ENCODE peak calls at places on chromosome 16, in four cellular contexts. A is transverse colon, B is HCEC 1CT, M is heart right ventricle. K is an unnamed sample.
A peak's percentile ranks its signal among the peaks of the same experiment; 100 is the strongest.

GRCh38 chr16:24525970-24526559 is 13.3 kb upstream of the RBBP6 start:
- DNase-seq in M (no peak), A (no peak), B (no peak), K (no peak)

GRCh38 chr16:9279661-9280060 is 188.2 kb downstream of the HAPSTR1 start:
- DNase-seq in A (no peak), M (no peak), B (no peak), K (no peak)

GRCh38 chr16:2530629-2531318 is 434 bp downstream of the CEMP1 start:
- DNase-seq in B (no peak), M (no peak), A (no peak), K (peak; percentile 88)

GRCh38 chr16:10121496-10121895 is 60.7 kb downstream of the GRIN2A start:
- DNase-seq in B (no peak), M (no peak), A (no peak), K (no peak)

GRCh38 chr16:2357331-2357730 is 16.8 kb upstream of the ABCA3 start:
- DNase-seq in A (no peak), M (no peak), B (no peak), K (no peak)

GRCh38 chr16:16029431-16030011 is 80.1 kb downstream of the ABCC1 start:
- DNase-seq in M (no peak), B (peak; percentile 27), A (no peak), K (no peak)

GRCh38 chr16:87960851-87961250 is 9.6 kb downstream of the BANP start:
- DNase-seq in B (no peak), A (no peak), M (no peak), K (no peak)

GRCh38 chr16:35636831-35637230 is 2177.4 kb downstream of the TP53TG3F start:
- DNase-seq in B (no peak), M (no peak), A (no peak), K (no peak)

GRCh38 chr16:72262711-72263110 is 90.8 kb upstream of the PMFBP1 start:
- DNase-seq in B (no peak), M (no peak), A (no peak), K (no peak)

GRCh38 chr16:50839356-50839755 is 97.5 kb downstream of the CYLD start:
- DNase-seq in B (no peak), A (no peak), M (no peak), K (no peak)

GRCh38 chr16:21638573-21638975 is 13.8 kb downstream of the IGSF6 start:
- DNase-seq in M (no peak), B (peak; percentile 86), A (no peak), K (no peak)

GRCh38 chr16:50254072-50254471 is 12.3 kb upstream of the ADCY7 start:
- DNase-seq in B (no peak), M (no peak), A (no peak), K (peak; percentile 56)

GRCh38 chr16:67349172-67349571 is 22.6 kb downstream of the LRRC36 start:
- DNase-seq in B (peak; percentile 37), M (no peak), A (no peak), K (no peak)

GRCh38 chr16:4597174-4597573 is 17.5 kb downstream of the UBALD1 start:
- DNase-seq in M (no peak), A (no peak), B (no peak), K (no peak)

GRCh38 chr16:28990375-28991040 is 5.7 kb downstream of the LAT start:
- DNase-seq in B (no peak), M (no peak), A (no peak), K (no peak)

GRCh38 chr16:84294196-84295142 is at the start of gene WFDC1:
- DNase-seq in A (no peak), M (no peak), B (no peak), K (peak; percentile 81)

GRCh38 chr16:4656695-4657686 is 32.4 kb downstream of the MGRN1 start:
- DNase-seq in B (no peak), A (no peak), M (no peak), K (no peak)

GRCh38 chr16:57750796-57751538 is 15.4 kb downstream of the KATNB1 start:
- DNase-seq in B (no peak), A (no peak), M (no peak), K (no peak)

GRCh38 chr16:25143898-25144297 is 32.4 kb downstream of the LCMT1 start:
- DNase-seq in A (peak; percentile 25), M (no peak), B (no peak), K (no peak)

GRCh38 chr16:57667526-57668258 is 414 bp upstream of the ADGRG3 start:
- DNase-seq in M (no peak), B (peak; percentile 6), A (no peak), K (peak; percentile 93)

GRCh38 chr16:85903576-85903975 is 4.6 kb downstream of the IRF8 start:
- DNase-seq in B (no peak), M (no peak), A (no peak), K (peak; percentile 88)

GRCh38 chr16:88628512-88628974 is 9.8 kb upstream of the IL17C start:
- DNase-seq in M (peak; percentile 75), A (no peak), B (no peak), K (peak; percentile 82)

GRCh38 chr16:1357906-1358566 is 6.3 kb downstream of the GNPTG start:
- DNase-seq in M (no peak), B (no peak), A (no peak), K (peak; percentile 69)

GRCh38 chr16:84498859-84499620 is 5.4 kb downstream of the MEAK7 start:
- DNase-seq in A (no peak), B (no peak), M (no peak), K (peak; percentile 47)

GRCh38 chr16:53668869-53669268 is 34.8 kb downstream of the RPGRIP1L start:
- DNase-seq in M (no peak), A (no peak), B (no peak), K (no peak)

GRCh38 chr16:4733747-4734062 is 366 bp downstream of the ANKS3 start:
- DNase-seq in B (no peak), A (no peak), M (no peak), K (no peak)

K was measured in spleen.